ENCODE peak calls at places on chromosomes 13 and 19, in seven cellular contexts. One of them, this sample, is unnamed.

GRCh38 chr19:12749938-12750521 is 1.6 kb upstream of the BEST2 start:
- DNase-seq in endothelial cell of umbilical vein: no peak
- DNase-seq in GM12878: no peak
- DNase-seq in H1: no peak
- DNase-seq in K562: no peak
- DNase-seq in HCT116: no peak
- DNase-seq in HepG2: no peak
- DNase-seq in this sample: no peak

GRCh38 chr13:38348890-38349289 is 761 bp upstream of the UFM1 start:
- DNase-seq in endothelial cell of umbilical vein: no peak
- DNase-seq in GM12878: no peak
- DNase-seq in H1: no peak
- DNase-seq in K562: peak; percentile 13
- DNase-seq in HCT116: no peak
- DNase-seq in HepG2: no peak
- DNase-seq in this sample: no peak

GRCh38 chr13:47211106-47211505 is 314.3 kb upstream of the HTR2A start:
- DNase-seq in endothelial cell of umbilical vein: no peak
- DNase-seq in GM12878: no peak
- DNase-seq in H1: no peak
- DNase-seq in K562: no peak
- DNase-seq in HCT116: no peak
- DNase-seq in HepG2: no peak
- DNase-seq in this sample: no peak

GRCh38 chr19:19185853-19186728 is 5.9 kb downstream of the BORCS8 start:
- DNase-seq in endothelial cell of umbilical vein: peak; percentile 15
- DNase-seq in GM12878: no peak
- DNase-seq in H1: peak; percentile 92
- DNase-seq in K562: peak; percentile 73
- DNase-seq in HCT116: peak; percentile 50
- DNase-seq in HepG2: peak; percentile 68
- DNase-seq in this sample: no peak

GRCh38 chr13:27665333-27665732 is 43.6 kb downstream of the POLR1D start:
- DNase-seq in endothelial cell of umbilical vein: no peak
- DNase-seq in GM12878: no peak
- DNase-seq in H1: no peak
- DNase-seq in K562: peak; percentile 5
- DNase-seq in HCT116: no peak
- DNase-seq in HepG2: no peak
- DNase-seq in this sample: no peak

GRCh38 chr19:8500158-8500557 is 2.3 kb downstream of the PRAM1 start:
- DNase-seq in endothelial cell of umbilical vein: no peak
- DNase-seq in GM12878: no peak
- DNase-seq in H1: no peak
- DNase-seq in K562: no peak
- DNase-seq in HCT116: no peak
- DNase-seq in HepG2: no peak
- DNase-seq in this sample: no peak

GRCh38 chr19:55830656-55831055 is 1.1 kb downstream of the NLRP11 start:
- DNase-seq in endothelial cell of umbilical vein: no peak
- DNase-seq in GM12878: no peak
- DNase-seq in H1: no peak
- DNase-seq in K562: no peak
- DNase-seq in HCT116: peak; percentile 41
- DNase-seq in HepG2: no peak
- DNase-seq in this sample: no peak

GRCh38 chr19:41000310-41000737 is 9.2 kb downstream of the CYP2B6 start:
- DNase-seq in endothelial cell of umbilical vein: no peak
- DNase-seq in GM12878: no peak
- DNase-seq in H1: no peak
- DNase-seq in K562: peak; percentile 15
- DNase-seq in HCT116: peak; percentile 73
- DNase-seq in HepG2: peak; percentile 55
- DNase-seq in this sample: no peak

GRCh38 chr13:28408235-28408848 is 86.6 kb downstream of the FLT1 start:
- DNase-seq in endothelial cell of umbilical vein: peak; percentile 100
- DNase-seq in GM12878: no peak
- DNase-seq in H1: no peak
- DNase-seq in K562: peak; percentile 92
- DNase-seq in HCT116: no peak
- DNase-seq in HepG2: no peak
- DNase-seq in this sample: no peak

GRCh38 chr19:32017341-32017948 is 328.0 kb upstream of the ZNF507 start:
- DNase-seq in endothelial cell of umbilical vein: no peak
- DNase-seq in GM12878: no peak
- DNase-seq in H1: no peak
- DNase-seq in K562: no peak
- DNase-seq in HCT116: no peak
- DNase-seq in HepG2: no peak
- DNase-seq in this sample: no peak

GRCh38 chr19:7349961-7350711 is 1.4 kb downstream of the ARHGEF18 start:
- DNase-seq in endothelial cell of umbilical vein: no peak
- DNase-seq in GM12878: no peak
- DNase-seq in H1: no peak
- DNase-seq in K562: no peak
- DNase-seq in HCT116: no peak
- DNase-seq in HepG2: no peak
- DNase-seq in this sample: no peak

GRCh38 chr13:113842336-113843062 is 21.4 kb downstream of the GAS6 start:
- DNase-seq in endothelial cell of umbilical vein: no peak
- DNase-seq in GM12878: no peak
- DNase-seq in H1: no peak
- DNase-seq in K562: no peak
- DNase-seq in HCT116: no peak
- DNase-seq in HepG2: no peak
- DNase-seq in this sample: no peak

GRCh38 chr19:18445252-18445948 is 7.5 kb upstream of the ISYNA1 start:
- DNase-seq in endothelial cell of umbilical vein: no peak
- DNase-seq in GM12878: no peak
- DNase-seq in H1: no peak
- DNase-seq in K562: no peak
- DNase-seq in HCT116: no peak
- DNase-seq in HepG2: no peak
- DNase-seq in this sample: no peak

GRCh38 chr19:17246681-17247425 is 1.1 kb upstream of the NR2F6 start:
- DNase-seq in endothelial cell of umbilical vein: no peak
- DNase-seq in GM12878: no peak
- DNase-seq in H1: peak; percentile 79
- DNase-seq in K562: no peak
- DNase-seq in HCT116: no peak
- DNase-seq in HepG2: peak; percentile 80
- DNase-seq in this sample: no peak

GRCh38 chr13:48852911-48853310 is 122.8 kb upstream of the FNDC3A start:
- DNase-seq in endothelial cell of umbilical vein: no peak
- DNase-seq in GM12878: no peak
- DNase-seq in H1: no peak
- DNase-seq in K562: no peak
- DNase-seq in HCT116: no peak
- DNase-seq in HepG2: no peak
- DNase-seq in this sample: no peak

GRCh38 chr19:49801966-49802661 is 11.0 kb downstream of the FUZ start:
- DNase-seq in endothelial cell of umbilical vein: peak; percentile 80
- DNase-seq in GM12878: no peak
- DNase-seq in H1: peak; percentile 84
- DNase-seq in K562: peak; percentile 75
- DNase-seq in HCT116: no peak
- DNase-seq in HepG2: no peak
- DNase-seq in this sample: peak; percentile 32

GRCh38 chr13:90305796-90306195 is 1041.7 kb upstream of the MIR17HG start:
- DNase-seq in endothelial cell of umbilical vein: no peak
- DNase-seq in GM12878: no peak
- DNase-seq in H1: no peak
- DNase-seq in K562: no peak
- DNase-seq in HCT116: no peak
- DNase-seq in HepG2: no peak
- DNase-seq in this sample: no peak

GRCh38 chr19:2561895-2562294 is 86.0 kb downstream of the GADD45B start:
- DNase-seq in endothelial cell of umbilical vein: no peak
- DNase-seq in GM12878: peak; percentile 92
- DNase-seq in H1: no peak
- DNase-seq in K562: no peak
- DNase-seq in HCT116: no peak
- DNase-seq in HepG2: no peak
- DNase-seq in this sample: no peak

GRCh38 chr13:80894930-80895329 is 554.0 kb upstream of the SPRY2 start:
- DNase-seq in endothelial cell of umbilical vein: no peak
- DNase-seq in GM12878: no peak
- DNase-seq in H1: no peak
- DNase-seq in K562: peak; percentile 3
- DNase-seq in HCT116: no peak
- DNase-seq in HepG2: no peak
- DNase-seq in this sample: no peak

DNA sequence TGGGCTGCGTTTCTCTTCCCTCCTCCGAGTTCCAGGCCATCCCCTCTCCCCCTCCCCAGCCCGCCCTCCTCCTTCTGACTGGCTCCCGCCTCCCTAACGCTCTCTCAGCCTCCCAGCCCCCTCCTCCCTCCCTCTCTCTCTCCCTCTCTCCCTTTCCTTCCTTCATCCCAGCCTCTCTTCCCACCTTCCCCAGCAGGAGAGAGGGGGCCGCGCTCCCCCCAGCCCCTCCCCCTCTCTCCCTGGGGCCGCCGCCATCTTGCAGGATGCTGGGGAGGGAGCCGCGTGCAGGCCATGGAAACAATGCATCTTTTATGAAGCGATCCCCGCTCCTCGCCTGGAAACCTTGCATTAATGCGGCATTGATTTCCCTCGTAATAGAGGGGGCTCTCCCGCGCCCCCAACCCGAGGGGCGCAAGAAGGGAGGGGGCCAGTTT is 42.6 kb upstream of the ADGRL1 start:
- DNase-seq in endothelial cell of umbilical vein: peak; percentile 57
- DNase-seq in GM12878: no peak
- DNase-seq in H1: no peak
- DNase-seq in K562: no peak
- DNase-seq in HCT116: no peak
- DNase-seq in HepG2: no peak
- DNase-seq in this sample: peak; percentile 66
- H3K9ac ChIP-seq in endothelial cell of umbilical vein: no peak overlapping the region
- H3K9ac ChIP-seq in GM12878: peak overlapping the region; percentile 65
- H3K9ac ChIP-seq in H1: no peak overlapping the region
- H3K9ac ChIP-seq in K562: no peak overlapping the region
- H3K9ac ChIP-seq in HCT116: peak overlapping the region; percentile 53
- H3K9ac ChIP-seq in HepG2: no peak overlapping the region
- H3K9ac ChIP-seq in this sample: peak overlapping the region; percentile 71

GRCh38 chr19:43638991-43639494 is 607 bp downstream of the CADM4 start:
- DNase-seq in endothelial cell of umbilical vein: no peak
- DNase-seq in GM12878: no peak
- DNase-seq in H1: no peak
- DNase-seq in K562: no peak
- DNase-seq in HCT116: no peak
- DNase-seq in HepG2: no peak
- DNase-seq in this sample: no peak

GRCh38 chr19:43641333-43641732 is 1.7 kb upstream of the CADM4 start:
- DNase-seq in endothelial cell of umbilical vein: no peak
- DNase-seq in GM12878: no peak
- DNase-seq in H1: no peak
- DNase-seq in K562: no peak
- DNase-seq in HCT116: no peak
- DNase-seq in HepG2: no peak
- DNase-seq in this sample: no peak

GRCh38 chr19:43638214-43638990 is 1.2 kb downstream of the CADM4 start:
- DNase-seq in endothelial cell of umbilical vein: no peak
- DNase-seq in GM12878: no peak
- DNase-seq in H1: no peak
- DNase-seq in K562: no peak
- DNase-seq in HCT116: no peak
- DNase-seq in HepG2: no peak
- DNase-seq in this sample: no peak

GRCh38 chr19:43639507-43640423 is at the start of gene CADM4:
- DNase-seq in endothelial cell of umbilical vein: no peak
- DNase-seq in GM12878: no peak
- DNase-seq in H1: peak; percentile 66
- DNase-seq in K562: peak; percentile 85
- DNase-seq in HCT116: no peak
- DNase-seq in HepG2: no peak
- DNase-seq in this sample: no peak

GRCh38 chr19:43640424-43640757 is 741 bp upstream of the CADM4 start:
- DNase-seq in endothelial cell of umbilical vein: no peak
- DNase-seq in GM12878: no peak
- DNase-seq in H1: no peak
- DNase-seq in K562: no peak
- DNase-seq in HCT116: no peak
- DNase-seq in HepG2: no peak
- DNase-seq in this sample: no peak
- TF ChIP-seq EZH2 in endothelial cell of umbilical vein: no peak
- TF ChIP-seq EZH2 in GM12878: no peak
- TF ChIP-seq EZH2 in H1: peak; percentile 17
- TF ChIP-seq EZH2 in K562: no peak
- TF ChIP-seq EZH2 in HCT116: no peak
- TF ChIP-seq EZH2 in HepG2: no peak
- TF ChIP-seq EZH2 in this sample: no peak

GRCh38 chr19:46924874-46925547 is 64.2 kb downstream of the ARHGAP35 start:
- DNase-seq in endothelial cell of umbilical vein: peak; percentile 74
- DNase-seq in GM12878: no peak
- DNase-seq in H1: no peak
- DNase-seq in K562: peak; percentile 66
- DNase-seq in HCT116: no peak
- DNase-seq in HepG2: no peak
- DNase-seq in this sample: no peak
- TF ChIP-seq POLR2AphosphoS5 in endothelial cell of umbilical vein: peak; percentile 67
- TF ChIP-seq POLR2AphosphoS5 in GM12878: no peak
- TF ChIP-seq POLR2AphosphoS5 in H1: no peak
- TF ChIP-seq POLR2AphosphoS5 in K562: no peak
- TF ChIP-seq POLR2AphosphoS5 in HCT116: no peak
- TF ChIP-seq POLR2AphosphoS5 in HepG2: no peak
- TF ChIP-seq POLR2AphosphoS5 in this sample: no peak

GRCh38 chr13:43784491-43784890 is 2.3 kb downstream of the ENOX1 start:
- DNase-seq in endothelial cell of umbilical vein: no peak
- DNase-seq in GM12878: no peak
- DNase-seq in H1: no peak
- DNase-seq in K562: no peak
- DNase-seq in HCT116: no peak
- DNase-seq in HepG2: no peak
- DNase-seq in this sample: no peak
- H3K9ac ChIP-seq in endothelial cell of umbilical vein: no peak overlapping the region
- H3K9ac ChIP-seq in GM12878: no peak overlapping the region
- H3K9ac ChIP-seq in H1: no peak overlapping the region
- H3K9ac ChIP-seq in K562: no peak overlapping the region
- H3K9ac ChIP-seq in HCT116: no peak overlapping the region
- H3K9ac ChIP-seq in HepG2: no peak overlapping the region
- H3K9ac ChIP-seq in this sample: no peak overlapping the region

DNA sequence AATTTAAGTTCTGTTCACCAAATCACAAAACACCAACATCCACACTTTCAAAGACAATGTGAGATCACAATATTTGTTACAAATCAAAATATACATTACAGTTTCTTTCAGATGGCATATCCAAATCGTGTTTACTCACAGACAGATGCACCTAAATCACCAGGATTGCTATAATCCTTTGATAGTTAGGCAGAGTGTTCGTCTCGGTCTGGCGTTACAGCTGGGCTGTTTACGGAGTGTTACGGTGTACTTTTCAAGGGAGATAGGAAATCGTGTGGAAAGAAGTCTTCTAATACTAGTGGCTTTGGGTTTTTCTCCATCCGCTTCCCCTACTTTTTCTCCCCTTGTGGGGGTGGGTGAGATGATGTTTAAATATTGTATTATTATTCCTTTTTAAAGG is 1.9 kb downstream of the MAB21L1 start:
- DNase-seq in endothelial cell of umbilical vein: no peak
- DNase-seq in GM12878: no peak
- DNase-seq in H1: no peak
- DNase-seq in K562: no peak
- DNase-seq in HCT116: no peak
- DNase-seq in HepG2: no peak
- DNase-seq in this sample: no peak
- TF ChIP-seq EZH2 in endothelial cell of umbilical vein: no peak
- TF ChIP-seq EZH2 in GM12878: no peak
- TF ChIP-seq EZH2 in H1: no peak
- TF ChIP-seq EZH2 in K562: no peak
- TF ChIP-seq EZH2 in HCT116: no peak
- TF ChIP-seq EZH2 in HepG2: no peak
- TF ChIP-seq EZH2 in this sample: no peak